ENCODE peak calls at places on chromosomes 1 and 21, in nine cellular contexts. P, E, M, T, I, A, F, V and K are unnamed samples.

GRCh38 chr1:245690153-245690552 is 535.4 kb downstream of the KIF26B start:
- DNase-seq in T (no peak), E (no peak), V (no peak), M (no peak), P (no peak), F (no peak), A (no peak), I (no peak), K (no peak)

GRCh38 chr21:36511484-36512227 is 31.7 kb upstream of the CLDN14 start:
- DNase-seq in E (no peak), A (no peak), T (no peak), I (no peak), M (no peak), V (no peak), P (no peak), F (peak), K (no peak)

GRCh38 chr1:223645903-223646302 is 19.6 kb downstream of the CAPN8 start:
- DNase-seq in V (no peak), F (no peak), M (no peak), E (no peak), I (no peak), A (no peak), T (no peak), P (no peak), K (no peak)

GRCh38 chr1:245272676-245273075 is 117.9 kb downstream of the KIF26B start:
- DNase-seq in E (no peak), P (no peak), I (no peak), M (no peak), V (no peak), T (no peak), F (no peak), A (no peak), K (no peak)

GRCh38 chr1:234505774-234506114 is 26.8 kb upstream of the TARBP1 start:
- DNase-seq in T (no peak), E (peak), P (peak), A (no peak), V (no peak), I (no peak), M (no peak), F (peak), K (peak)

GRCh38 chr1:178693368-178693767 is 31.7 kb upstream of the RALGPS2 start:
- DNase-seq in I (no peak), F (peak), V (no peak), M (peak), T (no peak), P (peak), A (no peak), E (no peak), K (no peak)

GRCh38 chr1:23543707-23544443 is 12.8 kb upstream of the E2F2 start:
- DNase-seq in F (no peak), V (no peak), A (peak), M (no peak), E (no peak), T (no peak), P (no peak), I (no peak), K (no peak)

GRCh38 chr21:36609654-36610053 is 89.3 kb upstream of the SIM2 start:
- DNase-seq in P (no peak), A (no peak), V (no peak), F (no peak), E (no peak), M (no peak), T (no peak), I (no peak), K (no peak)

GRCh38 chr1:7405844-7406500 is 365.1 kb upstream of the VAMP3 start:
- DNase-seq in M (no peak), A (no peak), F (no peak), E (no peak), T (no peak), I (peak), V (no peak), P (no peak), K (no peak)

GRCh38 chr1:25031966-25032667 is 102.0 kb upstream of the RUNX3 start:
- DNase-seq in T (no peak), A (peak), I (peak), M (no peak), F (no peak), P (peak), V (peak), E (no peak), K (no peak)

GRCh38 chr1:234844479-234845031 is 234.6 kb upstream of the IRF2BP2 start:
- DNase-seq in I (peak), T (no peak), P (no peak), E (no peak), A (no peak), V (no peak), F (no peak), M (no peak), K (no peak)

GRCh38 chr1:32897082-32898049 is 3.8 kb downstream of the TMEM54 start:
- DNase-seq in V (no peak), E (no peak), T (no peak), P (no peak), F (no peak), M (no peak), I (no peak), A (no peak), K (no peak)

GRCh38 chr1:65832296-65832695 is 39.6 kb downstream of the PDE4B start:
- DNase-seq in T (no peak), V (no peak), F (peak), M (no peak), A (no peak), I (no peak), P (peak), E (no peak), K (peak)

GRCh38 chr1:67171978-67172377 is 5.7 kb downstream of the IL23R start:
- DNase-seq in E (no peak), T (no peak), F (no peak), V (no peak), I (no peak), A (no peak), P (no peak), M (no peak), K (no peak)

GRCh38 chr21:39645331-39645730 is 32.6 kb downstream of the B3GALT5 start:
- DNase-seq in M (no peak), E (no peak), P (no peak), F (no peak), V (no peak), T (no peak), I (no peak), A (no peak), K (no peak)

GRCh38 chr1:171486048-171486519 is 754 bp downstream of the PRRC2C start:
- DNase-seq in P (peak), M (peak), E (peak), V (peak), T (peak), I (no peak), A (peak), F (peak), K (peak)

GRCh38 chr1:32775640-32776337 is 41.4 kb downstream of the YARS1 start:
- DNase-seq in P (peak), M (no peak), E (no peak), V (no peak), T (no peak), F (peak), A (no peak), I (no peak), K (peak)

GRCh38 chr1:117608758-117609157 is 2.9 kb downstream of the TENT5C start:
- DNase-seq in M (no peak), A (no peak), F (no peak), V (no peak), E (no peak), I (no peak), T (no peak), P (no peak), K (no peak)

GRCh38 chr1:30615076-30615795 is 108.1 kb downstream of the MATN1 start:
- DNase-seq in P (no peak), I (peak), E (no peak), A (no peak), T (no peak), F (no peak), M (no peak), V (no peak), K (no peak)

GRCh38 chr1:154501423-154502065 is 475 bp upstream of the TDRD10 start:
- DNase-seq in A (no peak), M (no peak), I (no peak), E (no peak), F (peak), V (no peak), P (no peak), T (no peak), K (no peak)

GRCh38 chr1:30649321-30649991 is 73.9 kb downstream of the MATN1 start:
- DNase-seq in F (no peak), V (no peak), P (peak), M (no peak), E (no peak), T (no peak), I (no peak), A (peak), K (no peak)

GRCh38 chr1:170623171-170623570 is 40.8 kb upstream of the PRRX1 start:
- DNase-seq in E (peak), P (peak), I (no peak), F (peak), M (no peak), V (no peak), T (no peak), A (no peak), K (peak)

GRCh38 chr1:222167111-222167510 is 380.8 kb downstream of the HHIPL2 start:
- DNase-seq in P (peak), V (no peak), E (peak), T (peak), A (peak), F (peak), I (no peak), M (peak), K (peak)

GRCh38 chr21:35072557-35072956 is 23.5 kb upstream of the RUNX1 start:
- DNase-seq in P (no peak), A (no peak), T (no peak), M (no peak), F (no peak), V (no peak), I (no peak), E (no peak), K (no peak)

GRCh38 chr1:209674957-209675566 is at the start of gene G0S2:
- DNase-seq in P (no peak), T (no peak), M (peak), F (peak), A (no peak), E (peak), I (peak), V (no peak), K (peak)

GRCh38 chr1:156815307-156815826 is 1.3 kb downstream of the SH2D2A start:
- DNase-seq in I (peak), E (no peak), F (peak), T (no peak), V (no peak), M (no peak), P (no peak), A (no peak), K (peak)

GRCh38 chr1:84379128-84379527 is 19.2 kb upstream of the DNASE2B start:
- DNase-seq in A (no peak), T (no peak), E (peak), V (no peak), I (no peak), M (no peak), F (peak), P (peak), K (peak)

GRCh38 chr1:160058087-160058486 is 11.9 kb downstream of the KCNJ10 start:
- DNase-seq in M (peak), I (no peak), T (no peak), E (no peak), V (no peak), F (peak), A (no peak), P (no peak), K (no peak)

GRCh38 chr1:165369255-165369848 is 12.8 kb upstream of the LMX1A start:
- DNase-seq in I (peak), M (peak), E (peak), A (no peak), T (peak), V (peak), P (no peak), F (peak), K (peak)

GRCh38 chr1:4787551-4787950 is 133.1 kb downstream of the AJAP1 start:
- DNase-seq in E (no peak), V (no peak), A (no peak), M (no peak), I (peak), P (no peak), T (no peak), F (no peak), K (no peak)

GRCh38 chr1:201259476-201260235 is 23.6 kb upstream of the PKP1 start:
- DNase-seq in F (peak), V (no peak), A (no peak), P (peak), T (peak), E (no peak), I (peak), M (no peak), K (no peak)